ENCODE peak calls at places on chromosomes 1 and 21, in ten cellular contexts. K is AG04450; S is activated T-helper 1 cell treated with anti-CD3 and anti-CD28 coated beads, Interleukin-12 subunit alpha, Interleukin-12 subunit beta, Interleukin-2, Interleukin-4 antibody, amounts not matched to agents 30 ng/mL and 10 ng/mL and 1 ng/mL, durations not matched to agents 14 hours and 24 hours and 36 hours; N is HTR-8/SVneo; G is astrocyte of the cerebellum; A is stimulated activated CD4-positive, alpha-beta T cell treated with anti-CD3 and anti-CD28 coated beads, Interleukin-2, amount 100 ng/mL, for 48 hours; L is mammary epithelial cell; R is activated naive CD4-positive, alpha-beta T cell treated with Interleukin-2 at 50 U/mL for 16 hours; I is kidney epithelial cell; Z is NCI-H1105. V is an unnamed sample.

GRCh38 chr1:169288011-169288414 is 79.6 kb downstream of the NME7 start:
- DNase-seq in N (peak), S (no peak), A (no peak), R (no peak), K (no peak), L (peak), I (peak), G (no peak), Z (no peak), V (no peak)

GRCh38 chr21:21101911-21102310 is 103.7 kb downstream of the NCAM2 start:
- DNase-seq in Z (peak), N (no peak), A (no peak), G (peak), S (no peak), K (peak), I (no peak), R (no peak), L (no peak), V (peak)

GRCh38 chr1:94623560-94624148 is 82.1 kb upstream of the F3 start:
- DNase-seq in L (peak), K (no peak), S (no peak), N (no peak), G (peak), R (no peak), Z (no peak), A (no peak), I (no peak), V (peak)

GRCh38 chr21:31850886-31851285 is 21.9 kb upstream of the HUNK start:
- DNase-seq in K (no peak), Z (no peak), S (no peak), I (no peak), N (no peak), G (no peak), R (no peak), L (no peak), A (no peak), V (no peak)

GRCh38 chr1:160639652-160640051 is 7.2 kb downstream of the SLAMF1 start:
- DNase-seq in I (no peak), Z (no peak), A (no peak), S (no peak), K (no peak), R (no peak), G (no peak), N (no peak), L (no peak), V (no peak)

GRCh38 chr1:190084552-190084951 is 393.1 kb downstream of the BRINP3 start:
- DNase-seq in R (no peak), G (no peak), L (no peak), N (no peak), A (no peak), S (no peak), Z (no peak), I (no peak), K (no peak), V (peak)

GRCh38 chr1:203316626-203317093 is 11.3 kb downstream of the BTG2 start:
- DNase-seq in S (no peak), I (no peak), L (no peak), G (no peak), R (no peak), K (no peak), Z (no peak), N (no peak), A (no peak), V (peak)

GRCh38 chr1:92826792-92827191 is 5.0 kb upstream of the RPL5 start:
- DNase-seq in N (no peak), L (no peak), G (no peak), S (no peak), A (no peak), K (no peak), Z (no peak), I (no peak), R (no peak), V (peak)

GRCh38 chr1:7187121-7187510 is 401.9 kb downstream of the CAMTA1 start:
- DNase-seq in I (no peak), G (no peak), L (no peak), Z (no peak), K (no peak), N (no peak), A (no peak), R (no peak), S (no peak), V (no peak)

GRCh38 chr1:21100496-21100895 is 76.2 kb downstream of the EIF4G3 start:
- DNase-seq in N (no peak), R (no peak), S (no peak), I (no peak), A (no peak), Z (no peak), G (no peak), K (no peak), L (no peak), V (peak)

GRCh38 chr1:153534226-153534932 is 1.4 kb downstream of the S100A6 start:
- DNase-seq in A (no peak), G (no peak), L (no peak), S (no peak), K (no peak), I (no peak), R (no peak), Z (no peak), N (no peak), V (peak)

GRCh38 chr1:188669715-188670114 is 1807.9 kb downstream of the BRINP3 start:
- DNase-seq in Z (peak), S (no peak), I (no peak), R (no peak), A (no peak), N (no peak), L (peak), K (peak), G (peak), V (no peak)

GRCh38 chr21:37563641-37564340 is 197.2 kb downstream of the DYRK1A start:
- DNase-seq in N (peak), I (peak), R (peak), S (peak), L (peak), Z (peak), G (peak), A (peak), K (peak), V (peak)

GRCh38 chr21:18499761-18500376 is 96.3 kb upstream of the TMPRSS15 start:
- DNase-seq in L (no peak), Z (peak), A (peak), S (no peak), R (peak), I (no peak), G (peak), N (no peak), K (no peak), V (peak)

GRCh38 chr1:184199036-184199796 is 147.7 kb downstream of the TSEN15 start:
- DNase-seq in N (no peak), K (no peak), L (peak), G (no peak), I (peak), R (no peak), Z (no peak), A (no peak), S (no peak), V (no peak)

GRCh38 chr1:234643111-234643849 is 33.3 kb upstream of the IRF2BP2 start:
- DNase-seq in Z (no peak), R (no peak), N (no peak), A (no peak), K (no peak), L (no peak), G (no peak), I (no peak), S (no peak), V (no peak)

GRCh38 chr1:19384772-19385187 is 72.7 kb downstream of the SLC66A1 start:
- DNase-seq in R (no peak), G (no peak), L (no peak), A (no peak), I (no peak), S (no peak), Z (no peak), K (no peak), N (no peak), V (no peak)

GRCh38 chr1:167065481-167065880 is 24.7 kb downstream of the GPA33 start:
- DNase-seq in N (no peak), K (no peak), A (no peak), G (no peak), I (no peak), Z (no peak), S (no peak), L (no peak), R (no peak), V (no peak)

GRCh38 chr1:99645199-99645598 is 714 bp upstream of the PALMD start:
- DNase-seq in Z (no peak), R (no peak), I (no peak), A (no peak), G (no peak), N (peak), L (peak), K (no peak), S (no peak), V (peak)

GRCh38 chr1:71438626-71439025 is 357.8 kb upstream of the ZRANB2 start:
- DNase-seq in K (no peak), N (no peak), R (no peak), Z (no peak), A (no peak), G (no peak), L (no peak), S (no peak), I (no peak), V (no peak)

V was measured in trophoblast cell.